ENCODE peak calls at places on chromosomes 12 and 14, in ten cellular contexts. One of them, this sample, is unnamed.

GRCh38 chr12:95918194-95918993 is 24.0 kb downstream of the CCDC38 start:
- DNase-seq in kidney: no peak
- DNase-seq in astrocyte of the spinal cord: peak; percentile 47
- DNase-seq in lower lobe of right lung: no peak
- DNase-seq in sigmoid colon: no peak
- DNase-seq in stomach: peak; percentile 30
- DNase-seq in type B pancreatic cell: no peak
- DNase-seq in cardiac fibroblast: peak; percentile 67
- DNase-seq in dorsolateral prefrontal cortex: peak; percentile 12
- DNase-seq in fibroblast of lung: peak; percentile 35
- DNase-seq in this sample: no peak

GRCh38 chr14:24695265-24696241 is 61.6 kb upstream of the GZMB start:
- DNase-seq in kidney: no peak
- DNase-seq in astrocyte of the spinal cord: no peak
- DNase-seq in lower lobe of right lung: no peak
- DNase-seq in sigmoid colon: no peak
- DNase-seq in stomach: no peak
- DNase-seq in type B pancreatic cell: no peak
- DNase-seq in cardiac fibroblast: no peak
- DNase-seq in dorsolateral prefrontal cortex: no peak
- DNase-seq in fibroblast of lung: no peak
- DNase-seq in this sample: no peak

GRCh38 chr12:104276192-104277131 is 27.1 kb upstream of the EID3 start:
- DNase-seq in kidney: no peak
- DNase-seq in astrocyte of the spinal cord: no peak
- DNase-seq in lower lobe of right lung: peak; percentile 69
- DNase-seq in sigmoid colon: no peak
- DNase-seq in stomach: no peak
- DNase-seq in type B pancreatic cell: no peak
- DNase-seq in cardiac fibroblast: no peak
- DNase-seq in dorsolateral prefrontal cortex: no peak
- DNase-seq in fibroblast of lung: peak; percentile 26
- DNase-seq in this sample: no peak

GRCh38 chr12:130083002-130083401 is 79.3 kb upstream of the FZD10 start:
- DNase-seq in kidney: no peak
- DNase-seq in astrocyte of the spinal cord: no peak
- DNase-seq in lower lobe of right lung: no peak
- DNase-seq in sigmoid colon: no peak
- DNase-seq in stomach: no peak
- DNase-seq in type B pancreatic cell: no peak
- DNase-seq in cardiac fibroblast: no peak
- DNase-seq in dorsolateral prefrontal cortex: no peak
- DNase-seq in fibroblast of lung: no peak
- DNase-seq in this sample: no peak

GRCh38 chr14:72699852-72700257 is 194.0 kb downstream of the DPF3 start:
- DNase-seq in kidney: no peak
- DNase-seq in astrocyte of the spinal cord: peak; percentile 36
- DNase-seq in lower lobe of right lung: peak; percentile 63
- DNase-seq in sigmoid colon: peak; percentile 71
- DNase-seq in stomach: no peak
- DNase-seq in type B pancreatic cell: no peak
- DNase-seq in cardiac fibroblast: peak; percentile 84
- DNase-seq in dorsolateral prefrontal cortex: no peak
- DNase-seq in fibroblast of lung: peak; percentile 62
- DNase-seq in this sample: no peak

GRCh38 chr12:98533723-98534251 is 18.4 kb downstream of the TMPO start:
- DNase-seq in kidney: no peak
- DNase-seq in astrocyte of the spinal cord: peak; percentile 26
- DNase-seq in lower lobe of right lung: no peak
- DNase-seq in sigmoid colon: no peak
- DNase-seq in stomach: no peak
- DNase-seq in type B pancreatic cell: no peak
- DNase-seq in cardiac fibroblast: peak; percentile 16
- DNase-seq in dorsolateral prefrontal cortex: no peak
- DNase-seq in fibroblast of lung: no peak
- DNase-seq in this sample: no peak

GRCh38 chr12:118402251-118402650 is 25.9 kb downstream of the SUDS3 start:
- DNase-seq in kidney: no peak
- DNase-seq in astrocyte of the spinal cord: peak; percentile 79
- DNase-seq in lower lobe of right lung: no peak
- DNase-seq in sigmoid colon: no peak
- DNase-seq in stomach: no peak
- DNase-seq in type B pancreatic cell: no peak
- DNase-seq in cardiac fibroblast: peak; percentile 90
- DNase-seq in dorsolateral prefrontal cortex: no peak
- DNase-seq in fibroblast of lung: peak; percentile 89
- DNase-seq in this sample: no peak

GRCh38 chr14:49945448-49946319 is 52.8 kb downstream of the ARF6 start:
- DNase-seq in kidney: no peak
- DNase-seq in astrocyte of the spinal cord: no peak
- DNase-seq in lower lobe of right lung: no peak
- DNase-seq in sigmoid colon: no peak
- DNase-seq in stomach: no peak
- DNase-seq in type B pancreatic cell: no peak
- DNase-seq in cardiac fibroblast: no peak
- DNase-seq in dorsolateral prefrontal cortex: no peak
- DNase-seq in fibroblast of lung: no peak
- DNase-seq in this sample: no peak

GRCh38 chr14:32764131-32764530 is 174.5 kb upstream of the NPAS3 start:
- DNase-seq in kidney: no peak
- DNase-seq in astrocyte of the spinal cord: peak; percentile 74
- DNase-seq in lower lobe of right lung: no peak
- DNase-seq in sigmoid colon: no peak
- DNase-seq in stomach: no peak
- DNase-seq in type B pancreatic cell: no peak
- DNase-seq in cardiac fibroblast: peak; percentile 74
- DNase-seq in dorsolateral prefrontal cortex: no peak
- DNase-seq in fibroblast of lung: peak; percentile 37
- DNase-seq in this sample: no peak

GRCh38 chr12:124655317-124656213 is 88.2 kb upstream of the NCOR2 start:
- DNase-seq in kidney: peak; percentile 91
- DNase-seq in astrocyte of the spinal cord: peak; percentile 100
- DNase-seq in lower lobe of right lung: no peak
- DNase-seq in sigmoid colon: peak; percentile 91
- DNase-seq in stomach: peak; percentile 47
- DNase-seq in type B pancreatic cell: peak; percentile 80
- DNase-seq in cardiac fibroblast: peak; percentile 95
- DNase-seq in dorsolateral prefrontal cortex: peak; percentile 76
- DNase-seq in fibroblast of lung: peak; percentile 97
- DNase-seq in this sample: no peak

GRCh38 chr14:53472306-53472705 is 319.2 kb upstream of the DDHD1 start:
- DNase-seq in kidney: no peak
- DNase-seq in astrocyte of the spinal cord: no peak
- DNase-seq in lower lobe of right lung: no peak
- DNase-seq in sigmoid colon: no peak
- DNase-seq in stomach: no peak
- DNase-seq in type B pancreatic cell: no peak
- DNase-seq in cardiac fibroblast: no peak
- DNase-seq in dorsolateral prefrontal cortex: no peak
- DNase-seq in fibroblast of lung: no peak
- DNase-seq in this sample: no peak

GRCh38 chr12:83676896-83677295 is 990.2 kb downstream of the TMTC2 start:
- DNase-seq in kidney: no peak
- DNase-seq in astrocyte of the spinal cord: no peak
- DNase-seq in lower lobe of right lung: no peak
- DNase-seq in sigmoid colon: no peak
- DNase-seq in stomach: no peak
- DNase-seq in type B pancreatic cell: no peak
- DNase-seq in cardiac fibroblast: no peak
- DNase-seq in dorsolateral prefrontal cortex: no peak
- DNase-seq in fibroblast of lung: no peak
- DNase-seq in this sample: no peak

GRCh38 chr14:74281069-74281468 is 21.7 kb downstream of the ABCD4 start:
- DNase-seq in kidney: no peak
- DNase-seq in astrocyte of the spinal cord: no peak
- DNase-seq in lower lobe of right lung: no peak
- DNase-seq in sigmoid colon: no peak
- DNase-seq in stomach: no peak
- DNase-seq in type B pancreatic cell: no peak
- DNase-seq in cardiac fibroblast: no peak
- DNase-seq in dorsolateral prefrontal cortex: no peak
- DNase-seq in fibroblast of lung: no peak
- DNase-seq in this sample: no peak

DNA sequence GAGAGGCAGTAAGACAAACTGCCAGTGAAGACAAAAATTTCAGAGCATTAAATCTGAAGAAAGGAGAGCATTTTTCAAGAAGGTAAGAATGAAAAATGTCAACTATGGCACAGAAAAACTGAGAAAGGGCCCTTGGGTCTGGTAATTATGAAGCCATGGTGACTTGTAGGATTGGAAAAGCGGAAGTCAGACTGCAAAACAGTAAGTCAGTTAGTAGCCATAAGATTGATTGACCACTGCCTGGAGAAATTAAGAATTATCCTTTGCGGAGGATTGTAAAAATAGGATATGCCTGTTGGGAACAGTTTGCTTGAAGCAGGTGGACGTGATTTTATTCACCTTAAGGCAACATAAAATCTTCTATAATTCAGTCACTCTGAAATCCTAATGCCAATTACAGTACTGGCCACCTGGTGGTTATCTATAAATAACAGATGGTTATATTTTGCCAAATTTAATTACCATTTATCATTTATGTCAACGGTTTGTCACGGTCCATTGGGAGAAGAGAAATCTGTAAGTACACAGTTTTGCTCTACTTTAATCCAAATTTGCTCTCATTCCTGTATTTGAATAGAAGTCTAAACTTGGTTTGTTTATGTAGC is 127.1 kb upstream of the CNTN1 start:
- DNase-seq in kidney: no peak
- DNase-seq in astrocyte of the spinal cord: no peak
- DNase-seq in lower lobe of right lung: no peak
- DNase-seq in sigmoid colon: no peak
- DNase-seq in stomach: no peak
- DNase-seq in type B pancreatic cell: no peak
- DNase-seq in cardiac fibroblast: no peak
- DNase-seq in dorsolateral prefrontal cortex: no peak
- DNase-seq in fibroblast of lung: no peak
- DNase-seq in this sample: no peak
- TF ChIP-seq CTCF in kidney: no peak
- TF ChIP-seq CTCF in astrocyte of the spinal cord: no peak
- TF ChIP-seq CTCF in lower lobe of right lung: no peak
- TF ChIP-seq CTCF in sigmoid colon: no peak
- TF ChIP-seq CTCF in stomach: no peak
- TF ChIP-seq CTCF in type B pancreatic cell: peak; percentile 27
- TF ChIP-seq CTCF in cardiac fibroblast: no peak
- TF ChIP-seq CTCF in dorsolateral prefrontal cortex: no peak
- TF ChIP-seq CTCF in fibroblast of lung: no peak
- TF ChIP-seq CTCF in this sample: no peak

DNA sequence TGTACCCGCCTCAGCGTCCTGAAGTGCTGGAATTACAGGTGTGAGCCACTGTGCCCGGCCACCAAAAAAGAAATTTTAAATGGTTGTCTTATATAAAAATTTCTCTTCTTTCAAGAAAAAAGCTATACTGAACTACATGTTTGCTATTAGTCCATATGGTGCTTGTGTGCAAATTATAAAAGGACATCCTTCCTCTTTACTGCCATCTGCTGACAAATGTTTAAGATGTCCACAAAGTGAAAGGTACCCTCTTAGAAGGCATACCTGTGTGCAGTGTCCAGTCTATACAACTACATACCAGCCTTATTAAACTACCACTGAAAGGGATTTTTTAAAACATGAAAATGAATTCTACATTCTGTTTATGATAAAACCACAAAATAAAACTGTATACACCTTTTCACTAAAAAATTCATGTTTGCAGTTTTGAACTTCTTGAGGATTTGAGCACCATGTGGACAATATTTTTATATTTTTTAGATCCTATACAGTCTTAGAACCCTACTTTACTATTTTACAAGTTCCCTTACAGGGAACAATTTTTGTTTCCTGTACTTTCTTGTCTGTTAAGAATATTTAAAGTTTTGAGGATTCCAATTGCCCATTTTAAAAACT is 32.8 kb upstream of the TOMM20L start:
- DNase-seq in kidney: no peak
- DNase-seq in astrocyte of the spinal cord: peak; percentile 20
- DNase-seq in lower lobe of right lung: no peak
- DNase-seq in sigmoid colon: no peak
- DNase-seq in stomach: no peak
- DNase-seq in type B pancreatic cell: no peak
- DNase-seq in cardiac fibroblast: peak; percentile 45
- DNase-seq in dorsolateral prefrontal cortex: no peak
- DNase-seq in fibroblast of lung: peak; percentile 14
- DNase-seq in this sample: no peak
- TF ChIP-seq CTCF in kidney: peak; percentile 27
- TF ChIP-seq CTCF in astrocyte of the spinal cord: peak; percentile 42
- TF ChIP-seq CTCF in lower lobe of right lung: peak; percentile 21
- TF ChIP-seq CTCF in sigmoid colon: no peak
- TF ChIP-seq CTCF in stomach: no peak
- TF ChIP-seq CTCF in type B pancreatic cell: peak; percentile 56
- TF ChIP-seq CTCF in cardiac fibroblast: no peak
- TF ChIP-seq CTCF in dorsolateral prefrontal cortex: peak; percentile 53
- TF ChIP-seq CTCF in fibroblast of lung: no peak
- TF ChIP-seq CTCF in this sample: peak; percentile 40

DNA sequence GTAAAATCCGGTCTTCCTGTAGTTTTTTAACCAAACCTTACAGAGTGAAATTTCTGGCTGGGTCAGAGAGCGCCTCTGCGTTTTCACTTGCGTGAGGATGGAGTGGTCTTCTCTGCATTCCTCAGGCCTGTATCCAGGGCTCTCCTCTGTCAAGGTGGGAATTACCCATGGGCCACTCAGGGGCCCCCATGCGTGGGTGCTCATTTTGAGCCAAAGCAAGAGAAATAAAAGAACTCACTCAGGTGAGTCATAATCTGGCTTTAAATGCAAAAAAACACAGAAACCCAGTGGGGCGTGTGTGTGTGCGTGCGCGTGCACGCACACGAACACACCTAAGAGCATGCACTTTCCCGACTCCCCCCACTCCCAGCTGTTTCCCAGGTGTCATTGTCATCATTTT is 104.0 kb upstream of the PWP1 start:
- DNase-seq in kidney: no peak
- DNase-seq in astrocyte of the spinal cord: no peak
- DNase-seq in lower lobe of right lung: no peak
- DNase-seq in sigmoid colon: no peak
- DNase-seq in stomach: no peak
- DNase-seq in type B pancreatic cell: no peak
- DNase-seq in cardiac fibroblast: no peak
- DNase-seq in dorsolateral prefrontal cortex: no peak
- DNase-seq in fibroblast of lung: peak; percentile 12
- DNase-seq in this sample: no peak
- TF ChIP-seq CTCF in kidney: no peak
- TF ChIP-seq CTCF in astrocyte of the spinal cord: no peak
- TF ChIP-seq CTCF in lower lobe of right lung: no peak
- TF ChIP-seq CTCF in sigmoid colon: no peak
- TF ChIP-seq CTCF in stomach: no peak
- TF ChIP-seq CTCF in type B pancreatic cell: no peak
- TF ChIP-seq CTCF in cardiac fibroblast: no peak
- TF ChIP-seq CTCF in dorsolateral prefrontal cortex: no peak
- TF ChIP-seq CTCF in fibroblast of lung: no peak
- TF ChIP-seq CTCF in this sample: no peak

DNA sequence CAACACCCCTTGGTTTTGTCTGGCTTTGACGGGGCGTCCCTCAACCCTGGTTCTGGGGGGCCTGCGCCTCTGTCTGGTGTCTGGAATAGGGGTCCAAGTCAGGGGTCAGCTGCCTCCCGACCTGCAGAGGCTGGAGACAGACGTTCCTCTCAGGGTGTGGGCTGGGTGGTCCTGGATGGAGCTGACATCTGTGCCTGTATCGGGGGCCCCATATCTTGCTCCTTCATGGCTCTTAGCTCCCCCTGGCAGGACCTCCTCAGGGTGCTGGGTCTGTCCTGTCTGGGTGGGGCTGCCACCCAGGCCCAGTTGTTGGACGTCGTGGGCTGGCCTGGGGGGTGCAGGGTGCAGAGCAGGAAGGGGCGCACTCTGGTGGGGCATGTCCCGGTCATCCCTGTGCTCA is 374.8 kb downstream of the TMEM121 start:
- DNase-seq in kidney: no peak
- DNase-seq in astrocyte of the spinal cord: no peak
- DNase-seq in lower lobe of right lung: no peak
- DNase-seq in sigmoid colon: no peak
- DNase-seq in stomach: no peak
- DNase-seq in type B pancreatic cell: no peak
- DNase-seq in cardiac fibroblast: no peak
- DNase-seq in dorsolateral prefrontal cortex: no peak
- DNase-seq in fibroblast of lung: no peak
- DNase-seq in this sample: no peak
- TF ChIP-seq CTCF in kidney: no peak
- TF ChIP-seq CTCF in astrocyte of the spinal cord: no peak
- TF ChIP-seq CTCF in lower lobe of right lung: no peak
- TF ChIP-seq CTCF in sigmoid colon: no peak
- TF ChIP-seq CTCF in stomach: no peak
- TF ChIP-seq CTCF in type B pancreatic cell: no peak
- TF ChIP-seq CTCF in cardiac fibroblast: no peak
- TF ChIP-seq CTCF in dorsolateral prefrontal cortex: no peak
- TF ChIP-seq CTCF in fibroblast of lung: no peak
- TF ChIP-seq CTCF in this sample: no peak